ENCODE peak calls at places on chromosomes 5 and 9, in nine cellular contexts. Z is IMR-90; B is GM23248; V is neural progenitor cell; M is CD8-positive, alpha-beta T cell; A is tibial nerve; H is left ventricle myocardium inferior; R is hepatocyte; T is adipocyte. P is an unnamed sample.

GRCh38 chr9:90926920-90927319 is 125.3 kb downstream of the SYK start:
- DNase-seq in Z (no peak), B (no peak), V (no peak), M (no peak), A (no peak), H (no peak), R (no peak), T (no peak), P (no peak)

GRCh38 chr5:15501057-15501791 is 1.2 kb downstream of the FBXL7 start:
- DNase-seq in Z (peak; percentile 76), B (peak; percentile 91), V (peak; percentile 86), M (no peak), A (peak; percentile 26), H (peak; percentile 52), R (peak; percentile 64), T (peak; percentile 93), P (no peak)

GRCh38 chr5:143308726-143309125 is 94.8 kb downstream of the NR3C1 start:
- DNase-seq in Z (peak; percentile 52), B (peak; percentile 69), V (no peak), M (no peak), A (no peak), H (no peak), R (no peak), T (no peak), P (no peak)

GRCh38 chr5:149834246-149834855 is 104.2 kb downstream of the PPARGC1B start:
- DNase-seq in Z (peak; percentile 91), B (peak; percentile 85), V (peak; percentile 82), M (peak; percentile 31), A (no peak), H (no peak), R (peak; percentile 90), T (peak; percentile 90), P (no peak)

GRCh38 chr5:69494481-69494880 is 1.9 kb downstream of the OCLN start:
- DNase-seq in Z (no peak), B (no peak), V (no peak), M (no peak), A (no peak), H (no peak), R (no peak), T (no peak), P (no peak)

GRCh38 chr9:124164800-124165199 is 92.9 kb upstream of the NEK6 start:
- DNase-seq in Z (no peak), B (no peak), V (no peak), M (no peak), A (peak; percentile 54), H (peak; percentile 26), R (no peak), T (no peak), P (no peak)

GRCh38 chr5:129593525-129593924 is 133.4 kb downstream of the ADAMTS19 start:
- DNase-seq in Z (no peak), B (no peak), V (no peak), M (no peak), A (no peak), H (no peak), R (no peak), T (peak; percentile 15), P (no peak)

GRCh38 chr5:22372826-22373660 is 480.1 kb downstream of the CDH12 start:
- DNase-seq in Z (no peak), B (no peak), V (no peak), M (no peak), A (no peak), H (no peak), R (no peak), T (no peak), P (no peak)

GRCh38 chr9:110835859-110836271 is 167.3 kb downstream of the MUSK start:
- DNase-seq in Z (peak; percentile 61), B (peak; percentile 61), V (no peak), M (no peak), A (no peak), H (no peak), R (no peak), T (peak; percentile 36), P (no peak)

GRCh38 chr9:24939099-24939850 is 393.6 kb upstream of the IZUMO3 start:
- DNase-seq in Z (no peak), B (no peak), V (no peak), M (no peak), A (no peak), H (no peak), R (no peak), T (no peak), P (no peak)

GRCh38 chr9:133657120-133657661 is 21.0 kb downstream of the DBH start:
- DNase-seq in Z (peak; percentile 7), B (peak; percentile 30), V (no peak), M (no peak), A (no peak), H (no peak), R (no peak), T (no peak), P (no peak)
- H3K27me3 ChIP-seq in Z (peaks cover 35% of the 10 kb centered on the region), B (peaks cover 32% of the 10 kb centered on the region), V (peaks cover 64% of the 10 kb centered on the region), M (peaks cover 9% of the 10 kb centered on the region), A (peaks cover 61% of the 10 kb centered on the region), H (peaks cover 97% of the 10 kb centered on the region), R (peaks cover 4% of the 10 kb centered on the region), T (peaks cover 56% of the 10 kb centered on the region), P (no peaks in the 10 kb centered on the region)

GRCh38 chr9:68498816-68499215 is 41.9 kb downstream of the TMEM252 start:
- DNase-seq in Z (no peak), B (no peak), V (no peak), M (no peak), A (no peak), H (no peak), R (no peak), T (no peak), P (no peak)

GRCh38 chr9:68497629-68498028 is 43.1 kb downstream of the TMEM252 start:
- DNase-seq in Z (no peak), B (no peak), V (no peak), M (no peak), A (no peak), H (no peak), R (no peak), T (no peak), P (no peak)

GRCh38 chr9:68495287-68495686 is 45.4 kb downstream of the TMEM252 start:
- DNase-seq in Z (no peak), B (no peak), V (no peak), M (no peak), A (no peak), H (no peak), R (no peak), T (no peak), P (no peak)

GRCh38 chr9:68493953-68494541 is 46.6 kb downstream of the TMEM252 start:
- DNase-seq in Z (peak; percentile 39), B (no peak), V (no peak), M (no peak), A (no peak), H (no peak), R (no peak), T (no peak), P (no peak)

DNA sequence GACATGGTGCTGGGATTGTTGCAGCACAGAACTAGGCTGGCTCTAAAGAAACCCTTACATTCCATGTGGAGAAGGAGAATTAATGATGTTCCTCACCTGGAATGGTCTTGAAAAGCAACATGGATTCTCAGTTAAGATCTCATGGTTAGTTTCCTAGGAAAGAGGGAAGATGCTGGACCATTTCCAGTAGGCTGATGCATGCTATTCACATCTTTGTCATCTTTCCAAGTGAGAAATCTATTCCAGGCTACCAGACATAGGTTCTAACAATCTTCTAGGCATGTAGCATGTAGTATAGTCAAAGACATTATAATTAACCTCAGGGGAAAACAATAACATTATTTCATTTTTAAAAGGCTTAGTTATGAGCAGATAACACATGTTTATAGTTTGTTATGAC is 44.3 kb downstream of the TMEM252 start:
- DNase-seq in Z (peak; percentile 54), B (no peak), V (no peak), M (no peak), A (no peak), H (no peak), R (no peak), T (no peak), P (no peak)
- H3K27me3 ChIP-seq in Z (no peaks in the 10 kb centered on the region), B (no peaks in the 10 kb centered on the region), V (peaks cover 100% of the 10 kb centered on the region), M (no peaks in the 10 kb centered on the region), A (no peaks in the 10 kb centered on the region), H (no peaks in the 10 kb centered on the region), R (no peaks in the 10 kb centered on the region), T (no peaks in the 10 kb centered on the region), P (no peaks in the 10 kb centered on the region)

GRCh38 chr5:176810687-176811501 is 535 bp downstream of the UNC5A start:
- DNase-seq in Z (no peak), B (peak; percentile 61), V (no peak), M (no peak), A (no peak), H (no peak), R (no peak), T (peak; percentile 41), P (no peak)

GRCh38 chr5:176814836-176815438 is 4.6 kb downstream of the UNC5A start:
- DNase-seq in Z (no peak), B (no peak), V (no peak), M (no peak), A (no peak), H (no peak), R (no peak), T (no peak), P (no peak)

GRCh38 chr5:176813587-176814312 is 3.4 kb downstream of the UNC5A start:
- DNase-seq in Z (no peak), B (no peak), V (no peak), M (no peak), A (no peak), H (no peak), R (no peak), T (no peak), P (no peak)

GRCh38 chr5:176814313-176814685 is 3.9 kb downstream of the UNC5A start:
- DNase-seq in Z (no peak), B (no peak), V (no peak), M (no peak), A (no peak), H (no peak), R (no peak), T (no peak), P (no peak)

DNA sequence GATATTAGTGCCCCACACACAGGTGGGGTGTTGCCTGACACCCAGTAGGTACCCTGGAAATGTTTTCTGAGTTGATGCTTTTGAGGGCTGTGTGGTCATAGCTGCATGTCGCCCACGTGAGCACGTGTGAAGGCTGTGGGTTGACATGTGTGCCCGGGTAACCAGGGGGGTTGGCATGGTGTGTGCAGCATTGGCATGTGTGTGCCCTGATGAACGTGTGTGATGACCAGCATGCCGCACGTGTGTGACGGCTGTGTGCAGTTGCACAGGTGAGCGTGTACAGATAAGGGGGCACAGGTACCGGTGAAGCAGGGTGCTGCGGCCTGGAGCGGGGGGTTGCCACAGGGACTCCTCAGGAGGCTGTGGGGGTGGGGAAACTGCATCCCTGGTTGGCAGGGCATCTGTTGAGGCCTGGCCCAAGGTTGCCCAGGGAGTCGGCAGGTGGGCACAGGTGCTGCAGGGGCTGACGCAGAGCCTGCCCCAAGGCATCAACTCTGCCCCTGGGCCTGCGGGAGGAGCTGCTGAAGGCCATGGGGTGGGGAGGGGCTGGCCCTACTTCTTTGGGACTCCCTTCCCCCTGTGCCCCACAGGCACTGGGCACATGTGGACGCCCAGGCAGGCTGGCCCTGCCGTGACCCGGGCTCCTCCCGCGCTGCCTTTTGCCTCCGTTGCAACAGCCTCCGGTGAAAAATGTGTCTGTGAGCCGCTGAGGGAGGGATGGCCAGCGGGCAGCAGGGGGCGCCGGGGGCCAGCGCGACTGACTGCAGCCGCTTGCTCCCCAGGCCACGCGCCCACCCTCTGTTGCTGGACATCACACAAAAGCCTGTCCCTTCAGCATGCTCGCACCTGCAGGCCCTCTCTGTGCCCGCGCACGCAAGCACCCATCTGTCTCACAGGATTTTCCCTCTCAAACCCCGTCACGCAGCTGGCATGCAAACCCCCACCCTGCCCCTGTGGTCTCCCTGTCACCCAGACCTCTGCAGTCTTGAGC is 2.2 kb downstream of the UNC5A start:
- DNase-seq in Z (no peak), B (peak; percentile 58), V (peak; percentile 89), M (no peak), A (no peak), H (no peak), R (peak; percentile 68), T (peak; percentile 53), P (no peak)
- H3K27me3 ChIP-seq in Z (peaks cover 76% of the 10 kb centered on the region), B (peaks cover 47% of the 10 kb centered on the region), V (peaks cover 52% of the 10 kb centered on the region), M (peaks cover 4% of the 10 kb centered on the region), A (peaks cover 86% of the 10 kb centered on the region), H (peaks cover 98% of the 10 kb centered on the region), R (peaks cover 75% of the 10 kb centered on the region), T (peaks cover 67% of the 10 kb centered on the region), P (no peaks in the 10 kb centered on the region)

GRCh38 chr5:141870871-141871270 is 7.3 kb downstream of the PCDH1 start:
- DNase-seq in Z (no peak), B (peak; percentile 60), V (no peak), M (no peak), A (no peak), H (peak; percentile 12), R (peak; percentile 8), T (no peak), P (no peak)
- H3K27me3 ChIP-seq in Z (peaks cover 72% of the 10 kb centered on the region), B (peaks cover 17% of the 10 kb centered on the region), V (no peaks in the 10 kb centered on the region), M (peaks cover 10% of the 10 kb centered on the region), A (peaks cover 6% of the 10 kb centered on the region), H (peaks cover 58% of the 10 kb centered on the region), R (peaks cover 5% of the 10 kb centered on the region), T (peaks cover 54% of the 10 kb centered on the region), P (no peaks in the 10 kb centered on the region)

P was measured in right lobe of liver.